ENCODE peak calls at places on chromosomes 6 and 20, in six cellular contexts. B, Y, R, G, K and V are unnamed samples.

GRCh38 chr6:135212020-135212806 is 31.1 kb downstream of the MYB start:
- DNase-seq in B (no peak), Y (no peak), R (no peak), G (peak; percentile 56), K (no peak), V (no peak)

GRCh38 chr6:33707771-33708170 is 3.7 kb downstream of the UQCC2 start:
- DNase-seq in B (no peak), Y (no peak), R (no peak), G (no peak), K (no peak), V (no peak)

GRCh38 chr20:1368448-1369199 is 24.2 kb downstream of the FKBP1A start:
- DNase-seq in B (no peak), Y (no peak), R (no peak), G (peak; percentile 66), K (no peak), V (no peak)

GRCh38 chr20:47032969-47033578 is 138.4 kb downstream of the EYA2 start:
- DNase-seq in B (no peak), Y (no peak), R (no peak), G (no peak), K (no peak), V (no peak)

GRCh38 chr6:40988634-40989033 is 50.4 kb downstream of the UNC5CL start:
- DNase-seq in B (no peak), Y (no peak), R (no peak), G (no peak), K (no peak), V (no peak)

GRCh38 chr6:155782739-155783459 is 327.3 kb upstream of the NOX3 start:
- DNase-seq in B (no peak), Y (no peak), R (no peak), G (peak; percentile 94), K (no peak), V (peak; percentile 29)

GRCh38 chr6:112337209-112337638 is 9.9 kb upstream of the RFPL4B start:
- DNase-seq in B (peak; percentile 81), Y (peak; percentile 79), R (peak; percentile 88), G (peak; percentile 83), K (peak; percentile 68), V (no peak)

GRCh38 chr6:53059648-53060589 is 5.3 kb upstream of the FBXO9 start:
- DNase-seq in B (no peak), Y (no peak), R (peak; percentile 60), G (no peak), K (no peak), V (no peak)

GRCh38 chr6:169165031-169165430 is 88.6 kb downstream of the THBS2 start:
- DNase-seq in B (no peak), Y (peak; percentile 31), R (no peak), G (peak; percentile 22), K (no peak), V (no peak)

GRCh38 chr20:59724457-59725366 is 120.4 kb downstream of the PHACTR3 start:
- DNase-seq in B (no peak), Y (peak; percentile 31), R (no peak), G (no peak), K (peak; percentile 37), V (no peak)

GRCh38 chr6:70651326-70651905 is 16.3 kb upstream of the SMAP1 start:
- DNase-seq in B (no peak), Y (no peak), R (no peak), G (no peak), K (no peak), V (no peak)

GRCh38 chr6:138988469-138988834 is 399 bp upstream of the REPS1 start:
- DNase-seq in B (no peak), Y (no peak), R (peak; percentile 23), G (peak; percentile 4), K (no peak), V (no peak)

GRCh38 chr20:1524004-1524403 is 32.8 kb upstream of the SIRPB2 start:
- DNase-seq in B (no peak), Y (no peak), R (no peak), G (no peak), K (no peak), V (no peak)

GRCh38 chr20:37518606-37519507 is 2.2 kb upstream of the NNAT start:
- DNase-seq in B (no peak), Y (no peak), R (peak; percentile 46), G (no peak), K (peak; percentile 64), V (no peak)

GRCh38 chr20:22070546-22070945 is 365.1 kb downstream of the PAX1 start:
- DNase-seq in B (no peak), Y (no peak), R (no peak), G (no peak), K (no peak), V (no peak)

GRCh38 chr6:46059608-46060007 is 43.9 kb upstream of the CLIC5 start:
- DNase-seq in B (no peak), Y (no peak), R (no peak), G (no peak), K (no peak), V (no peak)

GRCh38 chr6:53998293-53998692 is 113.0 kb upstream of the MLIP start:
- DNase-seq in B (no peak), Y (no peak), R (no peak), G (no peak), K (no peak), V (no peak)

GRCh38 chr6:15980801-15981200 is 148.1 kb upstream of the MYLIP start:
- DNase-seq in B (no peak), Y (no peak), R (no peak), G (no peak), K (no peak), V (no peak)

GRCh38 chr20:3102575-3103368 is 18.2 kb upstream of the AVP start:
- DNase-seq in B (no peak), Y (no peak), R (no peak), G (no peak), K (no peak), V (no peak)

GRCh38 chr6:104414723-104415122 is 445.0 kb downstream of the HACE1 start:
- DNase-seq in B (no peak), Y (no peak), R (no peak), G (no peak), K (no peak), V (no peak)

GRCh38 chr6:4892785-4893485 is 110.9 kb downstream of the RPP40 start:
- DNase-seq in B (no peak), Y (no peak), R (no peak), G (no peak), K (no peak), V (no peak)

GRCh38 chr6:4899249-4899648 is 104.6 kb downstream of the RPP40 start:
- DNase-seq in B (no peak), Y (no peak), R (no peak), G (no peak), K (no peak), V (no peak)

GRCh38 chr6:4895971-4896370 is 107.9 kb downstream of the RPP40 start:
- DNase-seq in B (no peak), Y (no peak), R (peak; percentile 9), G (no peak), K (no peak), V (no peak)

GRCh38 chr6:4894049-4894448 is 109.8 kb downstream of the RPP40 start:
- DNase-seq in B (no peak), Y (no peak), R (no peak), G (no peak), K (no peak), V (no peak)

GRCh38 chr6:4896401-4896800 is 107.4 kb downstream of the RPP40 start:
- DNase-seq in B (no peak), Y (no peak), R (no peak), G (no peak), K (no peak), V (no peak)
- H3K9me3 ChIP-seq in B (no peaks in the 10 kb centered on the region), Y (no peaks in the 10 kb centered on the region), R (no peaks in the 10 kb centered on the region), G (peaks cover 4% of the 10 kb centered on the region), K (no peaks in the 10 kb centered on the region), V (no peaks in the 10 kb centered on the region)

GRCh38 chr6:90221403-90221802 is 75.2 kb downstream of the BACH2 start:
- DNase-seq in B (no peak), Y (no peak), R (peak; percentile 12), G (no peak), K (no peak), V (no peak)
- H3K27ac ChIP-seq in B (no peak overlapping the region), Y (no peak overlapping the region), R (no peak overlapping the region), G (no peak overlapping the region), K (no peak overlapping the region), V (no peak overlapping the region)

GRCh38 chr20:15768370-15768741 is 804.9 kb downstream of the KIF16B start:
- DNase-seq in B (no peak), Y (no peak), R (no peak), G (no peak), K (no peak), V (no peak)

GRCh38 chr20:15767636-15768369 is 805.4 kb downstream of the KIF16B start:
- DNase-seq in B (no peak), Y (no peak), R (no peak), G (no peak), K (no peak), V (no peak)

GRCh38 chr20:15776773-15777172 is 796.5 kb downstream of the KIF16B start:
- DNase-seq in B (no peak), Y (no peak), R (no peak), G (no peak), K (no peak), V (no peak)

DNA sequence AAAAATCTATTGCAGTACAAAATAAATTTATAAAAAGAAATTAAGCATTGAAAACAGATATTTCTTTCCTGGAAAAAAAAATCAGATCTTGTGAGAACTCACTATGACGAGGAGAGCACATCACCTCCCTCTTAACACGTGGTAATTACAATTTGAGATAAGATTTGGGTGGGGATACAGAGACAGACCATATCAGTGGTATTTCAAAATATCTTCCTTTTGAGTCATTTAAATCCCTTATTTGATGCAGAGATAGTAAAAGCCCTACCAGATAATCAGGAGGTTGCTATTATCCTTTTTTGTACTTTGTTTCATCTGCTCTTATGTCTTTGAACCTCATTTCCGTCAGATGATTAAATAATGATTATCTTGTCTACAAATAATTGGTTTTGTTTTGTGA is 800.4 kb downstream of the KIF16B start:
- DNase-seq in B (no peak), Y (no peak), R (no peak), G (no peak), K (no peak), V (no peak)
- H3K9me3 ChIP-seq in B (no peaks in the 10 kb centered on the region), Y (no peaks in the 10 kb centered on the region), R (no peaks in the 10 kb centered on the region), G (no peaks in the 10 kb centered on the region), K (no peaks in the 10 kb centered on the region), V (no peaks in the 10 kb centered on the region)

DNA sequence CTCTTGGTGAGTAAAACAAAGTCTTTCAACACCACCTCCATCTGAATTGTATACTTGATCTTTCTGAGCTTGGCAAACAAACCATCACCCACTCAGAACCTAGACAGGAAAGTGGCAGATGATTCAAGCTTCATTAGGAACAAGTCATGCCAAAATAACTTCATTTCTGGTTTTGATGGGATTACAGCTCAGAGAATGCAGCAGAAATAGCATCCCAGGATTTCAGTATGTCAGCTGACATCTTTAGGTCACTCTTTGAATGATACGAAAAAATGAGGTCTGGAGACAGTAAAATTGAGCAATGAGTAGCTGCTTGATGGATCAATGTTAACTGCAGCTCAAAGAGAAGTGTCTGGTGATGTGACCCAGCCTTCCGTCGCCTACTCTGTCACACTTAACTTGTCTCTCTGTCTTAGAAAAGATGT is 92.4 kb downstream of the GJA10 start:
- DNase-seq in B (no peak), Y (no peak), R (peak; percentile 45), G (peak; percentile 89), K (no peak), V (no peak)
- H3K27ac ChIP-seq in B (no peak overlapping the region), Y (no peak overlapping the region), R (no peak overlapping the region), G (no peak overlapping the region), K (no peak overlapping the region), V (no peak overlapping the region)